ENCODE peak calls at places on chromosomes 2 and 18, in six cellular contexts. C is lung, I is RWPE1, G is vagina, T is nephron progenitor cell, M is cardiac muscle cell. Z is an unnamed sample.
A peak's percentile ranks its signal among the peaks of the same experiment; 100 is the strongest.

GRCh38 chr18:68520406-68521075 is 194.4 kb downstream of the TMX3 start:
- DNase-seq in C (no peak), I (no peak), G (no peak), T (no peak), M (no peak), Z (no peak)

GRCh38 chr18:54878057-54878661 is 49.9 kb downstream of the RAB27B start:
- DNase-seq in C (no peak), I (no peak), G (no peak), T (no peak), M (no peak), Z (no peak)

GRCh38 chr2:224016963-224017362 is 22.1 kb downstream of the SERPINE2 start:
- DNase-seq in C (no peak), I (no peak), G (no peak), T (no peak), M (no peak), Z (no peak)

GRCh38 chr2:213152065-213152794 is 818 bp upstream of the IKZF2 start:
- DNase-seq in C (peak; percentile 61), I (peak; percentile 58), G (no peak), T (peak; percentile 74), M (peak; percentile 89), Z (peak; percentile 35)

GRCh38 chr2:149346272-149346671 is 15.9 kb downstream of the LYPD6 start:
- DNase-seq in C (no peak), I (no peak), G (no peak), T (no peak), M (no peak), Z (no peak)

GRCh38 chr2:120864981-120865380 is 129.3 kb downstream of the GLI2 start:
- DNase-seq in C (no peak), I (no peak), G (no peak), T (no peak), M (no peak), Z (no peak)

GRCh38 chr18:45562567-45563479 is 52.5 kb upstream of the SLC14A2 start:
- DNase-seq in C (no peak), I (no peak), G (no peak), T (no peak), M (no peak), Z (no peak)

GRCh38 chr2:156157670-156158069 is 174.9 kb downstream of the NR4A2 start:
- DNase-seq in C (no peak), I (no peak), G (no peak), T (no peak), M (peak; percentile 55), Z (no peak)

GRCh38 chr2:224754129-224754528 is 38.0 kb upstream of the CCDC195 start:
- DNase-seq in C (no peak), I (peak; percentile 49), G (no peak), T (no peak), M (no peak), Z (no peak)

GRCh38 chr2:127428057-127428814 is 10.0 kb downstream of the PROC start:
- DNase-seq in C (peak; percentile 18), I (no peak), G (no peak), T (no peak), M (no peak), Z (no peak)

GRCh38 chr2:71804251-71804650 is 343.4 kb downstream of the CYP26B1 start:
- DNase-seq in C (no peak), I (no peak), G (no peak), T (no peak), M (peak; percentile 57), Z (no peak)
- TF ChIP-seq CTCF in C (no peak), I (no peak), G (no peak), T (no peak), M (peak; percentile 11), Z (no peak)

DNA sequence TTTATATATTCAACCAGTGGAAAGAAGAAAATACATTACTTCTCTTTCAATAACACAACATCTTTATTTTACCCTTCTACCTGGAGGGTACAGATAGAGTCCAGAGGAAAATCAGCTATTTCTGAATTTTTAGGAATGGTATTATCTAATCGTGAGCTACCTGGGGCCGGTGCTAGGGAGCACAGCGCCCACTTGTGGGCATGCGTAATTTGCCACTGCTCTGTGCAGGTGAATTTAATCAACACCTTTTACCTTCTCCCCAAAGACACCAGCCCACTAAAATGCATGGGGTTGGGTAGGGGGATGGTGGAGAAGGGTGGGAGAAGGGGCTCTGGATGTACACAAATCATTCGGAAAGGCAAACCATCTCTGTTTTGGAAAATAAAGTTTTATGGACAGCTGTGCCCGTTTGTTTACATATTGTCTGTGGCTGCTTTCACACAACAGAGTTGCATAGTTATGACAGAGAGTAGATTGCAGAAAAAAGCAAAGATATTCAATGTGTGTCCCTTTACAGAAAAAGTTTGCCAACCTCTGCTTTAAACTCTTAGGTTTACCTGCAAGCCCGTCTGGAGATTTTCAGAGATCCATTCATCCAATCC is 51.5 kb upstream of the DCC start:
- DNase-seq in C (no peak), I (peak; percentile 18), G (no peak), T (peak; percentile 62), M (peak; percentile 50), Z (peak; percentile 26)
- TF ChIP-seq CTCF in C (no peak), I (peak; percentile 81), G (no peak), T (peak; percentile 91), M (peak; percentile 54), Z (peak; percentile 87)

DNA sequence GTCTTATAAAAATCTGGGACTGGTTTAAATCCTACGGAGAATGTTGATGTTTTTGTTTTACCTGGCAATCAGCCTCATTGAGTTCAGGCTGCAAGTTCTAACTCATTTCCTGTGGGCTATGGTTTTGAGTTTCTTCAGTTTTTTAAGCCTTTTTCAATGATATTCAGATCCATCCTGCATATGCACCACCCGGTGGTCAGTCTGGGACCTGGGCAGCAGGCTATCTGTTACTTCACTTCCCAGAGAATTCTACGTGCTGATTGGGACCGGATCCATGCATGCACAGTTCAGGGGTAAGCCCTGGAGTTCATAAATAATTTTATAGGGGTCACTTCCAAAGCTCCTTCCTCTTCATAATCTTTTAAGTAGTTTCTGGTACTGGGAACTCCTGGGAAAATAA is 339.2 kb upstream of the HNRNPA3 start:
- DNase-seq in C (no peak), I (no peak), G (no peak), T (no peak), M (no peak), Z (no peak)
- TF ChIP-seq CTCF in C (no peak), I (no peak), G (no peak), T (no peak), M (no peak), Z (no peak)

GRCh38 chr2:112020561-112020960 is 34.5 kb upstream of the TMEM87B start:
- DNase-seq in C (no peak), I (no peak), G (no peak), T (no peak), M (peak; percentile 8), Z (no peak)
- TF ChIP-seq CTCF in C (no peak), I (no peak), G (no peak), T (peak; percentile 10), M (peak; percentile 22), Z (no peak)

GRCh38 chr2:162318280-162319222 is at the start of gene IFIH1:
- DNase-seq in C (peak; percentile 87), I (peak; percentile 89), G (no peak), T (peak; percentile 49), M (peak; percentile 71), Z (peak; percentile 85)
- TF ChIP-seq CTCF in C (peak; percentile 28), I (peak; percentile 54), G (no peak), T (no peak), M (peak; percentile 59), Z (peak; percentile 41)

GRCh38 chr2:49255325-49256023 is 101.2 kb upstream of the FSHR start:
- DNase-seq in C (no peak), I (no peak), G (no peak), T (no peak), M (peak; percentile 8), Z (no peak)
- TF ChIP-seq CTCF in C (no peak), I (no peak), G (no peak), T (no peak), M (peak; percentile 40), Z (no peak)

DNA sequence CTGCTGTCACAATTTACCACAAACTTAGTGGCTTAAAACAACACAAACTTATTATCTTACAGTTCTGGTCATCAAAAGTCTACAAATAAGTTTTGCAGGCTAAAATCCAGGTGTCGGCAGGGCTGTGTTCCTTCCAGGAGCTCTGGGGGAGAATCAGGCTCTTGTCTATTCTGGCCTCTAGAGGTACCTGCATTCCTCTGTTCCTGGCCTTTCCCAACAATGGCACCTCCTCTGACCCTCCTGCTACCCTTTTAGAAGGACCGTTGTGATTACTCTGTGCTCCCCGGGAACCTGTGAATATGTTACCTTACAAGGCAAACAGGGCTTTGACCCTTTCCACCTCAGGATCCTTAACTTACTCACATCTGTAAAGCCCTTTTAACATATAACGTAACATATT is 98.5 kb downstream of the MRPS9 start:
- DNase-seq in C (no peak), I (no peak), G (no peak), T (no peak), M (no peak), Z (no peak)
- TF ChIP-seq CTCF in C (no peak), I (no peak), G (no peak), T (no peak), M (no peak), Z (no peak)

DNA sequence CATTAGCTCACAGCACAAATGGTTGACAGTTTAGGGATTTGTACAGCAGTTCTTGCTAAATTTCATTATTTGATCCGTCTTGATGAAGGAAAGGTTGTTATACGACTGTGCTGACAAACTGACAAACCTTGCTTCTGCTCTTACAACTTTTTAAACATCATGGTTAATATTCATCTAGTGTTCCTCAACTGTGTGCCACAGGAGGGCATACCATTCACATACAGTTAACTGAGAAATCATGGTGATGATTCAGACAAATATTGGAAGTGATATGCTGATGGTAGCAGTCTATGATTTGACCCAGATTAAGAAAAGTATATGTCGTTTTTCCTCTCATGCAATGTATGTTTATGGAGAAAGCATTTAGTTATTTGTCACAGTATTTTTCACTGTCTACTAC is 129.8 kb upstream of the FSIP2 start:
- DNase-seq in C (no peak), I (peak; percentile 4), G (no peak), T (no peak), M (no peak), Z (no peak)
- TF ChIP-seq CTCF in C (no peak), I (peak; percentile 15), G (no peak), T (no peak), M (no peak), Z (no peak)

GRCh38 chr2:67237288-67237687 is 159.8 kb upstream of the ETAA1 start:
- DNase-seq in C (no peak), I (no peak), G (no peak), T (no peak), M (no peak), Z (no peak)
- TF ChIP-seq CTCF in C (no peak), I (no peak), G (no peak), T (no peak), M (no peak), Z (no peak)

DNA sequence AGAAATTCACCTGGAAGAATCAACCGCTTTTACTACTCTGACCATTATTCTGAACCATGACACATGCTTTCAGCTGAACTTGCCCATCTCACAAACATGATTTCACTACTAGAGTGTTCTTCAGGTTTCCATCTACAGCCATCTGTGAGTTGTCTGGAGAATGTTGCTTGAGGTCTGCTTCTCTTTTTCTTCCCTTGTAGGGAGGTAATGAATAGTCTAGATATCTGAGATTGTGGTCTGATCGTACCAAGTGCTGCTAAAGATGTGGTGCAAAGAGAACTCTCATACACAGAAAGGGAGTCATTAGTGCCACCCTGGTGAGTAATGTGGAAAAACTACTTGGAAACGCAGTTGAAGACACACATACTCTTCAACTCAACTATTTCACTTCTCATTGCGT is 10.2 kb downstream of the SOWAHC start:
- DNase-seq in C (no peak), I (no peak), G (no peak), T (no peak), M (no peak), Z (no peak)
- TF ChIP-seq CTCF in C (no peak), I (no peak), G (no peak), T (no peak), M (no peak), Z (no peak)

Z was measured in GM10248.